ENCODE peak calls at places on chromosomes 6 and 20, in five cellular contexts. One of them, this sample, is unnamed.

GRCh38 chr6:75526502-75527127 is 33.0 kb upstream of the FILIP1 start:
- DNase-seq in choroid plexus epithelial cell: peak; percentile 91
- DNase-seq in A549: peak; percentile 21
- DNase-seq in fibroblast of villous mesenchyme: peak; percentile 82
- DNase-seq in mesothelial cell of epicardium: no peak
- DNase-seq in this sample: peak; percentile 47

GRCh38 chr6:79622353-79622752 is 8.8 kb upstream of the SH3BGRL2 start:
- DNase-seq in choroid plexus epithelial cell: no peak
- DNase-seq in A549: no peak
- DNase-seq in fibroblast of villous mesenchyme: no peak
- DNase-seq in mesothelial cell of epicardium: no peak
- DNase-seq in this sample: no peak

GRCh38 chr20:58668901-58669286 is 17.8 kb downstream of the STX16 start:
- DNase-seq in choroid plexus epithelial cell: no peak
- DNase-seq in A549: no peak
- DNase-seq in fibroblast of villous mesenchyme: no peak
- DNase-seq in mesothelial cell of epicardium: no peak
- DNase-seq in this sample: no peak

GRCh38 chr6:130090796-130091195 is 72.4 kb downstream of the L3MBTL3 start:
- DNase-seq in choroid plexus epithelial cell: no peak
- DNase-seq in A549: no peak
- DNase-seq in fibroblast of villous mesenchyme: no peak
- DNase-seq in mesothelial cell of epicardium: no peak
- DNase-seq in this sample: no peak

GRCh38 chr20:54275359-54276108 is 67.6 kb downstream of the PFDN4 start:
- DNase-seq in choroid plexus epithelial cell: no peak
- DNase-seq in A549: no peak
- DNase-seq in fibroblast of villous mesenchyme: no peak
- DNase-seq in mesothelial cell of epicardium: no peak
- DNase-seq in this sample: no peak

GRCh38 chr20:59010321-59010994 is 3.4 kb upstream of the CTSZ start:
- DNase-seq in choroid plexus epithelial cell: no peak
- DNase-seq in A549: no peak
- DNase-seq in fibroblast of villous mesenchyme: no peak
- DNase-seq in mesothelial cell of epicardium: no peak
- DNase-seq in this sample: no peak

GRCh38 chr6:162962093-162962492 is 234.3 kb downstream of the PACRG start:
- DNase-seq in choroid plexus epithelial cell: no peak
- DNase-seq in A549: no peak
- DNase-seq in fibroblast of villous mesenchyme: no peak
- DNase-seq in mesothelial cell of epicardium: no peak
- DNase-seq in this sample: no peak

GRCh38 chr20:1897486-1897885 is 2.3 kb downstream of the SIRPA start:
- DNase-seq in choroid plexus epithelial cell: no peak
- DNase-seq in A549: no peak
- DNase-seq in fibroblast of villous mesenchyme: no peak
- DNase-seq in mesothelial cell of epicardium: no peak
- DNase-seq in this sample: peak; percentile 65

GRCh38 chr6:77178821-77179220 is 284.5 kb downstream of the HTR1B start:
- DNase-seq in choroid plexus epithelial cell: peak; percentile 79
- DNase-seq in A549: no peak
- DNase-seq in fibroblast of villous mesenchyme: peak; percentile 27
- DNase-seq in mesothelial cell of epicardium: no peak
- DNase-seq in this sample: no peak

GRCh38 chr6:132333639-132334516 is 67.4 kb downstream of the MOXD1 start:
- DNase-seq in choroid plexus epithelial cell: peak; percentile 87
- DNase-seq in A549: peak; percentile 49
- DNase-seq in fibroblast of villous mesenchyme: peak; percentile 75
- DNase-seq in mesothelial cell of epicardium: no peak
- DNase-seq in this sample: no peak

GRCh38 chr20:40416274-40416673 is 272.8 kb downstream of the MAFB start:
- DNase-seq in choroid plexus epithelial cell: no peak
- DNase-seq in A549: no peak
- DNase-seq in fibroblast of villous mesenchyme: no peak
- DNase-seq in mesothelial cell of epicardium: no peak
- DNase-seq in this sample: no peak

GRCh38 chr6:64507661-64508060 is 872.1 kb downstream of the PHF3 start:
- DNase-seq in choroid plexus epithelial cell: no peak
- DNase-seq in A549: no peak
- DNase-seq in fibroblast of villous mesenchyme: no peak
- DNase-seq in mesothelial cell of epicardium: no peak
- DNase-seq in this sample: no peak

GRCh38 chr6:54050750-54051149 is 60.5 kb upstream of the MLIP start:
- DNase-seq in choroid plexus epithelial cell: peak; percentile 59
- DNase-seq in A549: no peak
- DNase-seq in fibroblast of villous mesenchyme: peak; percentile 51
- DNase-seq in mesothelial cell of epicardium: no peak
- DNase-seq in this sample: no peak
- TF ChIP-seq CTCF in choroid plexus epithelial cell: no peak
- TF ChIP-seq CTCF in A549: no peak
- TF ChIP-seq CTCF in fibroblast of villous mesenchyme: no peak
- TF ChIP-seq CTCF in mesothelial cell of epicardium: no peak
- TF ChIP-seq CTCF in this sample: no peak

GRCh38 chr6:69427882-69428281 is 368.9 kb downstream of the LMBRD1 start:
- DNase-seq in choroid plexus epithelial cell: no peak
- DNase-seq in A549: no peak
- DNase-seq in fibroblast of villous mesenchyme: no peak
- DNase-seq in mesothelial cell of epicardium: no peak
- DNase-seq in this sample: no peak
- TF ChIP-seq CTCF in choroid plexus epithelial cell: no peak
- TF ChIP-seq CTCF in A549: no peak
- TF ChIP-seq CTCF in fibroblast of villous mesenchyme: no peak
- TF ChIP-seq CTCF in mesothelial cell of epicardium: no peak
- TF ChIP-seq CTCF in this sample: no peak

GRCh38 chr6:150907385-150907784 is 41.9 kb downstream of the MTHFD1L start:
- DNase-seq in choroid plexus epithelial cell: no peak
- DNase-seq in A549: no peak
- DNase-seq in fibroblast of villous mesenchyme: no peak
- DNase-seq in mesothelial cell of epicardium: no peak
- DNase-seq in this sample: no peak
- TF ChIP-seq CTCF in choroid plexus epithelial cell: no peak
- TF ChIP-seq CTCF in A549: no peak
- TF ChIP-seq CTCF in fibroblast of villous mesenchyme: no peak
- TF ChIP-seq CTCF in mesothelial cell of epicardium: no peak
- TF ChIP-seq CTCF in this sample: no peak

GRCh38 chr6:32908897-32909296 is 31.9 kb downstream of the HLA-DMB start:
- DNase-seq in choroid plexus epithelial cell: no peak
- DNase-seq in A549: no peak
- DNase-seq in fibroblast of villous mesenchyme: no peak
- DNase-seq in mesothelial cell of epicardium: no peak
- DNase-seq in this sample: no peak

GRCh38 chr6:32905078-32905477 is 35.8 kb downstream of the HLA-DMB start:
- DNase-seq in choroid plexus epithelial cell: peak; percentile 2
- DNase-seq in A549: no peak
- DNase-seq in fibroblast of villous mesenchyme: no peak
- DNase-seq in mesothelial cell of epicardium: no peak
- DNase-seq in this sample: no peak

GRCh38 chr6:32906539-32906938 is 34.3 kb downstream of the HLA-DMB start:
- DNase-seq in choroid plexus epithelial cell: peak; percentile 70
- DNase-seq in A549: no peak
- DNase-seq in fibroblast of villous mesenchyme: peak; percentile 11
- DNase-seq in mesothelial cell of epicardium: no peak
- DNase-seq in this sample: no peak

GRCh38 chr6:32903952-32904351 is 36.9 kb downstream of the HLA-DMB start:
- DNase-seq in choroid plexus epithelial cell: no peak
- DNase-seq in A549: no peak
- DNase-seq in fibroblast of villous mesenchyme: no peak
- DNase-seq in mesothelial cell of epicardium: no peak
- DNase-seq in this sample: no peak
- TF ChIP-seq CTCF in choroid plexus epithelial cell: no peak
- TF ChIP-seq CTCF in A549: no peak
- TF ChIP-seq CTCF in fibroblast of villous mesenchyme: no peak
- TF ChIP-seq CTCF in mesothelial cell of epicardium: no peak
- TF ChIP-seq CTCF in this sample: no peak